ENCODE peak calls at places on chromosomes 5 and 9, in nine cellular contexts. C, E, L, X, R, D, B, K and W are unnamed samples.

GRCh38 chr5:171310816-171311697 is 2.0 kb downstream of the TLX3 start:
- DNase-seq in C (no peak), E (no peak), L (no peak), X (no peak), R (no peak), D (no peak), B (no peak), K (no peak), W (no peak)

GRCh38 chr5:123916331-123917121 is 404.5 kb downstream of the CSNK1G3 start:
- DNase-seq in C (no peak), E (no peak), L (no peak), X (no peak), R (no peak), D (no peak), B (no peak), K (no peak), W (no peak)

GRCh38 chr5:135930949-135931295 is 23.9 kb downstream of the LECT2 start:
- DNase-seq in C (no peak), E (no peak), L (no peak), X (no peak), R (no peak), D (no peak), B (no peak), K (no peak), W (no peak)

GRCh38 chr5:157597277-157597676 is 21.7 kb upstream of the ADAM19 start:
- DNase-seq in C (no peak), E (no peak), L (no peak), X (no peak), R (no peak), D (no peak), B (no peak), K (no peak), W (no peak)

GRCh38 chr9:114098021-114098659 is 952 bp downstream of the KIF12 start:
- DNase-seq in C (peak), E (peak), L (peak), X (peak), R (no peak), D (no peak), B (peak), K (no peak), W (no peak)

GRCh38 chr5:87188411-87188810 is 79.3 kb upstream of the RASA1 start:
- DNase-seq in C (no peak), E (no peak), L (no peak), X (no peak), R (no peak), D (no peak), B (no peak), K (no peak), W (no peak)

GRCh38 chr9:91151014-91151740 is 210.5 kb downstream of the AUH start:
- DNase-seq in C (no peak), E (no peak), L (no peak), X (no peak), R (no peak), D (no peak), B (no peak), K (no peak), W (no peak)

GRCh38 chr9:81150016-81150625 is 539.2 kb downstream of the TLE1 start:
- DNase-seq in C (no peak), E (no peak), L (no peak), X (no peak), R (no peak), D (no peak), B (no peak), K (no peak), W (no peak)

GRCh38 chr5:16568875-16569580 is 47.8 kb downstream of the RETREG1 start:
- DNase-seq in C (peak), E (peak), L (no peak), X (no peak), R (peak), D (no peak), B (no peak), K (no peak), W (no peak)

GRCh38 chr9:4225291-4226119 is 74.4 kb downstream of the GLIS3 start:
- DNase-seq in C (no peak), E (no peak), L (no peak), X (no peak), R (no peak), D (no peak), B (no peak), K (no peak), W (no peak)

GRCh38 chr5:174535691-174536090 is 188.7 kb upstream of the MSX2 start:
- DNase-seq in C (no peak), E (no peak), L (no peak), X (no peak), R (no peak), D (no peak), B (no peak), K (no peak), W (no peak)

GRCh38 chr9:111959468-111959941 is 62.9 kb downstream of the UGCG start:
- DNase-seq in C (peak), E (peak), L (peak), X (no peak), R (no peak), D (no peak), B (peak), K (no peak), W (peak)

GRCh38 chr9:16768816-16769215 is 101.7 kb downstream of the BNC2 start:
- DNase-seq in C (no peak), E (no peak), L (no peak), X (no peak), R (no peak), D (no peak), B (no peak), K (peak), W (no peak)

GRCh38 chr5:40428129-40428528 is 251.6 kb upstream of the PTGER4 start:
- DNase-seq in C (no peak), E (no peak), L (no peak), X (no peak), R (no peak), D (no peak), B (peak), K (no peak), W (no peak)

GRCh38 chr5:121748690-121749089 is 103.0 kb upstream of the FTMT start:
- DNase-seq in C (no peak), E (no peak), L (no peak), X (no peak), R (no peak), D (no peak), B (no peak), K (no peak), W (no peak)

GRCh38 chr5:179699640-179700298 is 1.0 kb downstream of the CANX start:
- DNase-seq in C (peak), E (no peak), L (peak), X (peak), R (no peak), D (no peak), B (peak), K (no peak), W (no peak)

GRCh38 chr5:168106008-168106761 is 185.3 kb upstream of the WWC1 start:
- DNase-seq in C (no peak), E (no peak), L (no peak), X (peak), R (no peak), D (no peak), B (no peak), K (no peak), W (no peak)

GRCh38 chr5:124867064-124867707 is 120.7 kb upstream of the ZNF608 start:
- DNase-seq in C (no peak), E (no peak), L (no peak), X (no peak), R (no peak), D (peak), B (no peak), K (no peak), W (no peak)

GRCh38 chr9:95156074-95156473 is 161.4 kb downstream of the FANCC start:
- DNase-seq in C (no peak), E (no peak), L (no peak), X (no peak), R (no peak), D (no peak), B (no peak), K (no peak), W (no peak)

GRCh38 chr5:76615759-76616158 is 7.4 kb downstream of the F2RL2 start:
- DNase-seq in C (no peak), E (no peak), L (no peak), X (no peak), R (no peak), D (no peak), B (no peak), K (no peak), W (no peak)

GRCh38 chr9:134179595-134179917 is 15.2 kb upstream of the RNU6ATAC start:
- DNase-seq in C (no peak), E (no peak), L (no peak), X (no peak), R (peak), D (peak), B (no peak), K (no peak), W (no peak)

GRCh38 chr9:134177186-134177585 is 12.8 kb upstream of the RNU6ATAC start:
- DNase-seq in C (no peak), E (no peak), L (no peak), X (no peak), R (peak), D (no peak), B (no peak), K (no peak), W (no peak)

GRCh38 chr9:134178781-134179551 is 14.6 kb upstream of the RNU6ATAC start:
- DNase-seq in C (peak), E (no peak), L (no peak), X (peak), R (peak), D (peak), B (no peak), K (no peak), W (peak)

GRCh38 chr9:134177624-134178393 is 13.4 kb upstream of the RNU6ATAC start:
- DNase-seq in C (no peak), E (no peak), L (no peak), X (no peak), R (peak), D (peak), B (no peak), K (no peak), W (peak)

DNA sequence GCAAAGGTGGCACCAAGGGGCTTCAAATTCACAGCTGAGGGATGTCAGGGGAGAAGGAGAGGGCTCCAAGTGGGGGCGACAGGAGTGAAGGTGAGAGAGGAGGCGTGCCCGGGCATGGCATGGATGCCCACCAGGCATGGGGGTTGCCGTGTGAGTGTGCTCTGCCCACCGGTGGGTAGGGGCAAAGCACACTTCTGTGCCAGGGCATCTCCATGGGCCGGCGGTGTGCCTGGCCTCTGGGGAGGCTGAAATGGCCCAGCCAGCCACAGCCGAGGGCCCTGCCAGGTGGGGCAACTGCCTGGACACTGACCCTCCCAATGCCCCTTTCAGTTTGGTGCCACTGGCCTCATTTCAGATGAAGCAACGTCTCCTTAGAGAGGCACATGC is 14.0 kb upstream of the RNU6ATAC start:
- DNase-seq in C (no peak), E (no peak), L (no peak), X (no peak), R (peak), D (no peak), B (no peak), K (no peak), W (no peak)
- H3K27ac ChIP-seq in C (peak), E (peak), L (no peak), X (peak), R (peak), D (no peak), B (no peak), K (no peak), W (peak)

GRCh38 chr5:172871561-172871960 is 37.5 kb downstream of the ERGIC1 start:
- DNase-seq in C (no peak), E (no peak), L (no peak), X (no peak), R (no peak), D (no peak), B (no peak), K (no peak), W (no peak)

GRCh38 chr5:172874647-172875371 is 40.8 kb downstream of the ERGIC1 start:
- DNase-seq in C (no peak), E (no peak), L (no peak), X (peak), R (no peak), D (no peak), B (no peak), K (no peak), W (no peak)

GRCh38 chr5:172872997-172873491 is 39.0 kb downstream of the ERGIC1 start:
- DNase-seq in C (peak), E (no peak), L (no peak), X (peak), R (peak), D (peak), B (peak), K (no peak), W (peak)

GRCh38 chr5:172871982-172872381 is 37.9 kb downstream of the ERGIC1 start:
- DNase-seq in C (no peak), E (no peak), L (no peak), X (no peak), R (no peak), D (no peak), B (no peak), K (no peak), W (no peak)

GRCh38 chr5:172873513-172873912 is 39.5 kb downstream of the ERGIC1 start:
- DNase-seq in C (no peak), E (no peak), L (no peak), X (no peak), R (no peak), D (no peak), B (no peak), K (no peak), W (no peak)
- TF ChIP-seq POLR2A in C (no peak), E (no peak), L (no peak), X (no peak), R (no peak), D (no peak), B (no peak), K (no peak), W (no peak)

DNA sequence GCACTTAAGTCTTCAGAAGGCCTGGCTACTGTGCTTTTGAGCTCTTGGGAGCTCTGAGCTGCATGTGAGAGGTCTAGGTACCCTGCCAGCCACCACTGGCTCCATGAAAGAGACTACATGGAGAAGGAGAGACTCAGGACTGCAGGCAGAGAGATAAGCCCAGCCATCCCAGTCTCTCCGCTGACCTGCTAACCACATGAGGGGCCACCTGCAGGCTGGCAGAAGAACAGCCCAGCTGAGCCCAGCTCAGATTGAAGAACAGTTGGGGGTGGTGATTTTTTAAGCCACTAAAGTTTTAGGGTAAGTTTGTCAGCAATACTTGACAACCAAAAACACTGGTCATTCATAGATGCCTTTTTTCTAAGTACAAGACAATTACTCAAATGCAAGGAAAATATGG is 205.0 kb upstream of the PRDM9 start:
- DNase-seq in C (no peak), E (no peak), L (no peak), X (no peak), R (no peak), D (no peak), B (no peak), K (peak), W (no peak)
- TF ChIP-seq CTCF in C (no peak), E (no peak), L (no peak), X (no peak), R (no peak), D (no peak), B (no peak), K (peak), W (no peak)

GRCh38 chr5:176659860-176660461 is 12.7 kb downstream of the TSPAN17 start:
- DNase-seq in C (no peak), E (no peak), L (no peak), X (no peak), R (no peak), D (no peak), B (no peak), K (no peak), W (no peak)

GRCh38 chr5:176658007-176658599 is 10.8 kb downstream of the TSPAN17 start:
- DNase-seq in C (peak), E (peak), L (peak), X (peak), R (peak), D (peak), B (peak), K (peak), W (peak)

GRCh38 chr5:176658817-176659216 is 11.5 kb downstream of the TSPAN17 start:
- DNase-seq in C (peak), E (peak), L (no peak), X (no peak), R (no peak), D (peak), B (no peak), K (no peak), W (no peak)

GRCh38 chr5:176660530-176660859 is 13.2 kb downstream of the TSPAN17 start:
- DNase-seq in C (no peak), E (no peak), L (no peak), X (no peak), R (no peak), D (no peak), B (no peak), K (no peak), W (no peak)

DNA sequence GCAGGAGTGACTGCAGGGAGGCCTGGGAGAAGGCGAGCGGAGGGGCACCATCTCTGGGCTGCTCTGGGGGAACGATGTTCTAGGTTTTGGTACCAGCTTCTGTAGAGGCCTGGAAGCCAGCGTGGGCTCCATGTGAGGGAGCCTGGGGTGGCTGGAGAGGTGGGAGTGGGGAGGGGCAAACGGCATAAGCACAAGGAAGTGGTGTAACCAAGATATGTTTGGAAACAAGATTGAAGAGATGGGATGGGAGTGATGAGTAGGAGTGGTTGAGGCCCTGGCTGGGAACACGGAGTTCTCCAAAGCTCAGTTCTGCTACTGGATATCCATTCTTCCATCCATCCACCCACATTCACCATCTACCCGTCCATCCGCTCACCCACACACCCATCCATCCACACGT is 12.2 kb downstream of the TSPAN17 start:
- DNase-seq in C (no peak), E (no peak), L (no peak), X (no peak), R (no peak), D (no peak), B (no peak), K (no peak), W (no peak)
- H3K27ac ChIP-seq in C (no peak), E (peak), L (no peak), X (no peak), R (no peak), D (no peak), B (peak), K (no peak), W (no peak)

GRCh38 chr5:132387649-132388117 is 18.2 kb downstream of the SLC22A5 start:
- DNase-seq in C (peak), E (peak), L (peak), X (peak), R (peak), D (peak), B (peak), K (no peak), W (no peak)
- TF ChIP-seq POLR2A in C (peak), E (no peak), L (no peak), X (no peak), R (no peak), D (peak), B (no peak), K (no peak), W (no peak)

GRCh38 chr5:55918097-55919035 is 67.2 kb downstream of the IL31RA start:
- DNase-seq in C (no peak), E (no peak), L (no peak), X (no peak), R (no peak), D (no peak), B (no peak), K (no peak), W (no peak)

GRCh38 chr5:55921617-55922016 is 70.5 kb downstream of the IL31RA start:
- DNase-seq in C (no peak), E (no peak), L (no peak), X (no peak), R (no peak), D (no peak), B (no peak), K (no peak), W (no peak)

GRCh38 chr5:55919625-55920024 is 68.5 kb downstream of the IL31RA start:
- DNase-seq in C (no peak), E (no peak), L (no peak), X (no peak), R (no peak), D (no peak), B (no peak), K (no peak), W (no peak)

GRCh38 chr5:55923177-55923872 is 71.4 kb downstream of the IL6ST start:
- DNase-seq in C (no peak), E (peak), L (no peak), X (peak), R (no peak), D (no peak), B (peak), K (no peak), W (no peak)

DNA sequence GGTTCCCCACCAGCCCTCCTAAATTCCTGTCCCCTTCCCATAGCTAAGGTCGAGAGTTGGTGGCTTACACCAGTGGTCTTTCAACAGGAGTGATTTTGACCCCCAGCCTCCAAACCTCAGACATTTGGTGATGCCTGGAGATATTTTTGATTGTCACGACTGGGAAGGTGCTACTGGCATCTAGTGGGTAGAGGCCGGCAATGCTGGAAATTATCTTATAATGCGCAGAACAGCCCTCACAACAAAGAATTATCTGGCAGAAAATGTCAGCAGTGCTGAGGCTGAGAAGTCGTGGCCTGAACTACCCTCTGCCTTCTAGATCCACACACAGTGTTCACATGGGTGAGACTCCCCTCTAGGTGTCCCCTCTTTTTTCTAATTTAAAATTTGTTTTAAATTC is 69.6 kb downstream of the IL31RA start:
- DNase-seq in C (no peak), E (no peak), L (no peak), X (no peak), R (no peak), D (no peak), B (no peak), K (no peak), W (no peak)
- TF ChIP-seq CTCF in C (no peak), E (no peak), L (peak), X (no peak), R (no peak), D (no peak), B (no peak), K (peak), W (peak)

DNA sequence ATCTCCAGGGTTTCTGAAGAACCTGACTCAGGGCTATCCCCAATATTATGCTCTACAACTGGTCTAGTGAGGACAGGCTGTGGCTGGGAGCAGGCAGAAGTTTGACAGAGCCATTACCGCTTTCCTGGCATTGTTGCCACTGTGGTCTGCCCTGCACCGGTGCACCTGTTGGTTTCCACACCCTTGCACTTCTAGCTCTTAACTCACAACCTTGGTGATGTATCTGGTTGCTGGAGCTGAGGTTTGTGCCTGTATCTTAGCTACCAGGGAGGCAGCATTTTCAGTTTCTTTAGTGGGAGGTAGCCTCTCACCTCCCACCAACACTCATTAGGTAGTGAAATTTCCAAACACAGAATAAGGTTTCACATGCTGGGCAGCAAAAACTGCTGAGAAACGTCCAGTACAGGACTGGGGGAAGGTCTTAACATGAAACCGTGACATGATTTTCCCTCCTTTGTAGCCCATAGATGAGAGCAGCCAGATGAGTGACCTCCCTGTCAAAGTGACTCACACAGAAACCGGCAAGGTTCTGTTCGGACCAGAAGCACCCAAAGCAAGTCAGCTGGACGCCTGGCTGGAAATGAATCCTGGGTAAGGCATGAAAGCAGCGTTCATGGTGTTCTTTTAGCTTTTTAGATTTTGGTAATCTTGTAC is 57.7 kb downstream of the SMARCA2 start:
- DNase-seq in C (peak), E (no peak), L (no peak), X (no peak), R (no peak), D (no peak), B (no peak), K (no peak), W (no peak)
- H3K27ac ChIP-seq in C (no peak), E (no peak), L (no peak), X (no peak), R (no peak), D (no peak), B (no peak), K (no peak), W (no peak)

GRCh38 chr9:131398204-131398603 is 4.3 kb downstream of the PRRC2B start:
- DNase-seq in C (peak), E (peak), L (no peak), X (peak), R (no peak), D (no peak), B (peak), K (no peak), W (no peak)
- TF ChIP-seq POLR2A in C (no peak), E (no peak), L (no peak), X (peak), R (no peak), D (no peak), B (no peak), K (no peak), W (no peak)